ENCODE peak calls at places on chromosomes 5 and 9, in seven cellular contexts. One of them, this sample, is unnamed.
A peak's percentile ranks its signal among the peaks of the same experiment; 100 is the strongest.

GRCh38 chr9:132372177-132373095 is 17.6 kb upstream of the SETX start:
- DNase-seq in AG04449: no peak
- DNase-seq in AG10803: no peak
- DNase-seq in mammary epithelial cell: peak; percentile 6
- DNase-seq in choroid plexus epithelial cell: peak; percentile 45
- DNase-seq in fibroblast of lung: no peak
- DNase-seq in IMR-90: peak; percentile 36
- DNase-seq in this sample: peak; percentile 24

GRCh38 chr9:19405771-19406170 is 3.0 kb upstream of the ACER2 start:
- DNase-seq in AG04449: no peak
- DNase-seq in AG10803: no peak
- DNase-seq in mammary epithelial cell: no peak
- DNase-seq in choroid plexus epithelial cell: no peak
- DNase-seq in fibroblast of lung: no peak
- DNase-seq in IMR-90: no peak
- DNase-seq in this sample: no peak

GRCh38 chr9:135729480-135729879 is 27.5 kb downstream of the KCNT1 start:
- DNase-seq in AG04449: no peak
- DNase-seq in AG10803: no peak
- DNase-seq in mammary epithelial cell: no peak
- DNase-seq in choroid plexus epithelial cell: no peak
- DNase-seq in fibroblast of lung: no peak
- DNase-seq in IMR-90: no peak
- DNase-seq in this sample: no peak

GRCh38 chr5:133847886-133848285 is 120.5 kb downstream of the C5orf15 start:
- DNase-seq in AG04449: no peak
- DNase-seq in AG10803: no peak
- DNase-seq in mammary epithelial cell: no peak
- DNase-seq in choroid plexus epithelial cell: no peak
- DNase-seq in fibroblast of lung: no peak
- DNase-seq in IMR-90: no peak
- DNase-seq in this sample: no peak

GRCh38 chr5:135373747-135374515 is 25.1 kb downstream of the MACROH2A1 start:
- DNase-seq in AG04449: no peak
- DNase-seq in AG10803: no peak
- DNase-seq in mammary epithelial cell: no peak
- DNase-seq in choroid plexus epithelial cell: no peak
- DNase-seq in fibroblast of lung: no peak
- DNase-seq in IMR-90: no peak
- DNase-seq in this sample: no peak

GRCh38 chr5:135539430-135540005 is 3.8 kb upstream of the NEUROG1 start:
- DNase-seq in AG04449: no peak
- DNase-seq in AG10803: no peak
- DNase-seq in mammary epithelial cell: no peak
- DNase-seq in choroid plexus epithelial cell: no peak
- DNase-seq in fibroblast of lung: no peak
- DNase-seq in IMR-90: no peak
- DNase-seq in this sample: no peak

GRCh38 chr9:34793428-34793827 is 83.5 kb upstream of the CCL21 start:
- DNase-seq in AG04449: no peak
- DNase-seq in AG10803: no peak
- DNase-seq in mammary epithelial cell: no peak
- DNase-seq in choroid plexus epithelial cell: no peak
- DNase-seq in fibroblast of lung: no peak
- DNase-seq in IMR-90: no peak
- DNase-seq in this sample: no peak

GRCh38 chr5:133423031-133423617 is 189.2 kb downstream of the FSTL4 start:
- DNase-seq in AG04449: no peak
- DNase-seq in AG10803: no peak
- DNase-seq in mammary epithelial cell: peak; percentile 27
- DNase-seq in choroid plexus epithelial cell: no peak
- DNase-seq in fibroblast of lung: no peak
- DNase-seq in IMR-90: no peak
- DNase-seq in this sample: no peak

GRCh38 chr5:115559524-115559923 is 14.9 kb upstream of the FEM1C start:
- DNase-seq in AG04449: no peak
- DNase-seq in AG10803: peak; percentile 43
- DNase-seq in mammary epithelial cell: no peak
- DNase-seq in choroid plexus epithelial cell: peak; percentile 58
- DNase-seq in fibroblast of lung: peak; percentile 72
- DNase-seq in IMR-90: peak; percentile 82
- DNase-seq in this sample: no peak

GRCh38 chr5:178223196-178223773 is 9.3 kb downstream of the PHYKPL start:
- DNase-seq in AG04449: no peak
- DNase-seq in AG10803: no peak
- DNase-seq in mammary epithelial cell: no peak
- DNase-seq in choroid plexus epithelial cell: no peak
- DNase-seq in fibroblast of lung: no peak
- DNase-seq in IMR-90: no peak
- DNase-seq in this sample: no peak

GRCh38 chr5:52735139-52735538 is 52.6 kb upstream of the ITGA1 start:
- DNase-seq in AG04449: no peak
- DNase-seq in AG10803: no peak
- DNase-seq in mammary epithelial cell: no peak
- DNase-seq in choroid plexus epithelial cell: no peak
- DNase-seq in fibroblast of lung: no peak
- DNase-seq in IMR-90: peak; percentile 6
- DNase-seq in this sample: no peak

GRCh38 chr9:134681061-134681661 is 39.6 kb downstream of the COL5A1 start:
- DNase-seq in AG04449: no peak
- DNase-seq in AG10803: no peak
- DNase-seq in mammary epithelial cell: no peak
- DNase-seq in choroid plexus epithelial cell: peak; percentile 69
- DNase-seq in fibroblast of lung: peak; percentile 66
- DNase-seq in IMR-90: peak; percentile 44
- DNase-seq in this sample: no peak

GRCh38 chr5:91712718-91713117 is 329.6 kb upstream of the ARRDC3 start:
- DNase-seq in AG04449: no peak
- DNase-seq in AG10803: peak; percentile 0
- DNase-seq in mammary epithelial cell: no peak
- DNase-seq in choroid plexus epithelial cell: peak; percentile 4
- DNase-seq in fibroblast of lung: peak; percentile 53
- DNase-seq in IMR-90: no peak
- DNase-seq in this sample: no peak

GRCh38 chr9:132167192-132167591 is 5.3 kb downstream of the NTNG2 start:
- DNase-seq in AG04449: no peak
- DNase-seq in AG10803: no peak
- DNase-seq in mammary epithelial cell: no peak
- DNase-seq in choroid plexus epithelial cell: peak; percentile 23
- DNase-seq in fibroblast of lung: no peak
- DNase-seq in IMR-90: peak; percentile 24
- DNase-seq in this sample: no peak

GRCh38 chr5:86880344-86880743 is 262.6 kb downstream of the COX7C start:
- DNase-seq in AG04449: no peak
- DNase-seq in AG10803: no peak
- DNase-seq in mammary epithelial cell: no peak
- DNase-seq in choroid plexus epithelial cell: no peak
- DNase-seq in fibroblast of lung: no peak
- DNase-seq in IMR-90: no peak
- DNase-seq in this sample: no peak

GRCh38 chr5:83337453-83338035 is 134.0 kb upstream of the VCAN start:
- DNase-seq in AG04449: no peak
- DNase-seq in AG10803: no peak
- DNase-seq in mammary epithelial cell: no peak
- DNase-seq in choroid plexus epithelial cell: no peak
- DNase-seq in fibroblast of lung: peak; percentile 33
- DNase-seq in IMR-90: peak; percentile 58
- DNase-seq in this sample: no peak

GRCh38 chr9:117073539-117074336 is 341.1 kb downstream of the ASTN2 start:
- DNase-seq in AG04449: no peak
- DNase-seq in AG10803: no peak
- DNase-seq in mammary epithelial cell: peak; percentile 16
- DNase-seq in choroid plexus epithelial cell: peak; percentile 57
- DNase-seq in fibroblast of lung: no peak
- DNase-seq in IMR-90: no peak
- DNase-seq in this sample: peak; percentile 9

GRCh38 chr5:168434746-168435321 is 51.4 kb upstream of the RARS1 start:
- DNase-seq in AG04449: no peak
- DNase-seq in AG10803: peak; percentile 14
- DNase-seq in mammary epithelial cell: no peak
- DNase-seq in choroid plexus epithelial cell: peak; percentile 5
- DNase-seq in fibroblast of lung: peak; percentile 81
- DNase-seq in IMR-90: peak; percentile 73
- DNase-seq in this sample: no peak

GRCh38 chr9:16627967-16628366 is 242.5 kb downstream of the BNC2 start:
- DNase-seq in AG04449: peak; percentile 93
- DNase-seq in AG10803: peak; percentile 98
- DNase-seq in mammary epithelial cell: no peak
- DNase-seq in choroid plexus epithelial cell: peak; percentile 95
- DNase-seq in fibroblast of lung: peak; percentile 99
- DNase-seq in IMR-90: peak; percentile 96
- DNase-seq in this sample: peak; percentile 96

GRCh38 chr9:126461029-126461428 is 134.4 kb downstream of the MVB12B start:
- DNase-seq in AG04449: no peak
- DNase-seq in AG10803: no peak
- DNase-seq in mammary epithelial cell: no peak
- DNase-seq in choroid plexus epithelial cell: no peak
- DNase-seq in fibroblast of lung: no peak
- DNase-seq in IMR-90: no peak
- DNase-seq in this sample: no peak
- TF ChIP-seq CTCF in AG04449: no peak
- TF ChIP-seq CTCF in AG10803: no peak
- TF ChIP-seq CTCF in mammary epithelial cell: no peak
- TF ChIP-seq CTCF in choroid plexus epithelial cell: no peak
- TF ChIP-seq CTCF in fibroblast of lung: no peak
- TF ChIP-seq CTCF in IMR-90: no peak
- TF ChIP-seq CTCF in this sample: no peak

DNA sequence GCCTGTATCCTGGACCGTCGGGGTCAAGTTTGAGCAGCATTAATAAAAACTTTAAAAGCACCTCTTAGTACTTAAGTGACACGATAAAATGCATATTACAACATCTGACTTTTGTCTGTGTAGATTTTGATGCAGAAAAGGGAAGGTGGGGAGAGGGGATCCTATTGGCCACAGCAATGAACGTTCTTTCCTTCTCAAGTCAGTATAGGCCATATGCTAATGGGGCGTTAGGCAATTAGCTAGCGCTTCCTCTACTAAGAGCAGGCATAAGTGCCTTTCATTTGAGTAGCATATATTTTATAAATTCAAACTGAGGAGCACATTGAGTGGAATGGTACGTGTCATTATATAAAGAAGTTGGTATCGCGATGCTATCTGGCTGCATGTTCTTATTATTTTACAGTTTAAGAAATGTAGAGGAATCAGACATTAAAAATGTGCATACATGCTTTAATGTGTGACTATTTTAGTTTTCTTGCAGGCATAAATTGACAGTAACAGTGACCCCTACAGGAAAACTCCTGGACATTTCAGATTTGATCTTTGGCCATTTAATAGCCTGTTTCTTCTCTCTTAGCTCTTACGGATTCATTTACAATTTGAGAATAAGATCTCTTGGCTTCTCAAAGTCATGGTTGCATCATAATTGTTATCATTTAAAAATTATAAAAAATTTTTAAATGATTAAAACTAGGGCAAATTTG is 1.1 kb upstream of the GNA14 start:
- DNase-seq in AG04449: no peak
- DNase-seq in AG10803: peak; percentile 23
- DNase-seq in mammary epithelial cell: no peak
- DNase-seq in choroid plexus epithelial cell: peak; percentile 68
- DNase-seq in fibroblast of lung: peak; percentile 26
- DNase-seq in IMR-90: no peak
- DNase-seq in this sample: peak; percentile 16
- H3K4me3 ChIP-seq in AG04449: no peak overlapping the region
- H3K4me3 ChIP-seq in AG10803: no peak overlapping the region
- H3K4me3 ChIP-seq in mammary epithelial cell: no peak overlapping the region
- H3K4me3 ChIP-seq in choroid plexus epithelial cell: peak overlapping the region; percentile 59
- H3K4me3 ChIP-seq in fibroblast of lung: peak overlapping the region; percentile 59
- H3K4me3 ChIP-seq in IMR-90: no peak overlapping the region
- H3K4me3 ChIP-seq in this sample: peak overlapping the region; percentile 43

DNA sequence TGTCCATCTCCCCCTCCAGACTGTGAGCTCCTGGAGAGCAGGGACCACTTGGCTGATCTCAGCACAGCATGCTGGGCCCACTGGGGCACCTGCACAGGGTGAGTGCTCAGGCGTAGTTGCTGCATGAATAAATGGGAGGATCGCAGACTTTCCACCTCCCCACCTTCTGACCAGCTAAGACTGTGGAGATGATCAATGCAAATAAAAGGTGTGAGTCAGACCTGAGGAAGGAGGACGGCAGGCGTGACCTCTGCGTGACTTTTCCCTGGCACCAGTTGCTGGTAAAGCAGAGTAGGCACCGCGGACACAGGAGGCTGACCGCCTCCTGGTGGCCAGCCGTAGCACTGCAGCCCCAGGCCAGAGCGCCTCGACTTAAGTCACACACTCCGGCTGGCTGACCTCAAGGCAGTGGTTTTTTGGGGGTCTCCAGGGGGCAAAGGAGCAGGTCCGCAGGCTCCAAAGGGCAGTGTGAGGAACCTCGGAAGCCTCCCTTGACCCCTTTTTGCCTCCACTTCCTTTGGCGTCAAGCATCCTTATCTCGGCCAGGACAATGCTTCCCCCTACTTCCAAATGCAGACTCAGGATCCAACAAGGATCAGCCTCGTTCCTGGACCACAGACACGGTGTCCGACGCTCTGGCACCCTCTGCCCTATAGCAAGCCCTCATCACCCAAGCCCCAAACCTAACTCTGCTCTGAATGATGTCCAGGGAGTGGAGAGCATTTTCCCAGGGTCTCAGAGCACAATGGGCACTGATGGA is 12.7 kb upstream of the TDRD7 start:
- DNase-seq in AG04449: peak; percentile 16
- DNase-seq in AG10803: peak; percentile 77
- DNase-seq in mammary epithelial cell: peak; percentile 89
- DNase-seq in choroid plexus epithelial cell: peak; percentile 75
- DNase-seq in fibroblast of lung: peak; percentile 65
- DNase-seq in IMR-90: peak; percentile 65
- DNase-seq in this sample: peak; percentile 21
- TF ChIP-seq CTCF in AG04449: peak; percentile 97
- TF ChIP-seq CTCF in AG10803: peak; percentile 92
- TF ChIP-seq CTCF in mammary epithelial cell: peak; percentile 87
- TF ChIP-seq CTCF in choroid plexus epithelial cell: peak; percentile 96
- TF ChIP-seq CTCF in fibroblast of lung: peak; percentile 99
- TF ChIP-seq CTCF in IMR-90: peak; percentile 81
- TF ChIP-seq CTCF in this sample: peak; percentile 96

DNA sequence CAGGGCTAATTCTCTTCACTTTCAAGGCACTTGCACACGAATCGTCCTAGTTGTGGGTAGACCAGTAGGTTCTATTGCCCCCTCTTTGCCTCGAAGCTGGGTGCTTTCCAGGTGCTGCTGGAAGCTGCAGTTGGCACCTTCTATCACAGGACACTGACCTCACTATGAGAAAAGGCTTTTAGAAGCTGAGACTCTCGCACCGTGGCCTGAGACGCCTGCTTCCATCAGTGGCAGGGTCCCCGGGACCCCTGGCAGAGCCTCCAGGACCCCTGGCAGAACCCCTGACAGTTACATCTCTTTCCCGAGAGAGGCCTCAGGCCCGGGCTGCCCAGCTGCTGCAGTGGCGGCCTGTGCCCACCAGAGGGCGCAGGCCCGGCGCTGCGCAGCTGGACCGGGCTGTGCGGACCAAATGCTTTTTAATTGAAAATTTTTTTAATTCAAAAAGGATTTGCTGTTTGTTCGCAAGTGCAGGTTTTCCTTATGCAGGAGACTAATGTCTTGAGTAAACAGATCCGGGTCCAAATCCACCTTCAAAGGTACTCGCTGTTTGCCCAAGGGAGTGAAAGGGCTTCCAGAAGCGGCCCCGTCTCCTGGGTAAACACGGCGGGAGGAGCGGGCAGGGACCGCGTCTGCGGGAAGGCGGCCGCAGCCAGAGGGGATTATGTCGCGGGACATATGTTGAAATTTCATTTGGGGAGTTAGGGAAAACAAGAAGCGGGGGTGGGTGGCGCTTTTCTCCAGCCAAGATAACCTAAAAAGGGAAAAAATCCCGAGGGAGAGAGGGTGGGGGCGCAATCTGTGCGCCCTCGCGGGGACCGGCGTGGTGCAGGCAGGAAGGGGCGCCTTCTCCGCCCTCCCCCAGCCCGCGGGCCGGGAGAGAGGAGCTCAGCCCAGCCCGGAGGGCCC is 114.5 kb upstream of the LMX1B start:
- DNase-seq in AG04449: no peak
- DNase-seq in AG10803: peak; percentile 11
- DNase-seq in mammary epithelial cell: peak; percentile 30
- DNase-seq in choroid plexus epithelial cell: peak; percentile 48
- DNase-seq in fibroblast of lung: peak; percentile 36
- DNase-seq in IMR-90: peak; percentile 17
- DNase-seq in this sample: no peak
- H3K4me3 ChIP-seq in AG04449: peak overlapping the region; percentile 56
- H3K4me3 ChIP-seq in AG10803: peak overlapping the region; percentile 58
- H3K4me3 ChIP-seq in mammary epithelial cell: peak overlapping the region; percentile 37
- H3K4me3 ChIP-seq in choroid plexus epithelial cell: peak overlapping the region; percentile 53
- H3K4me3 ChIP-seq in fibroblast of lung: peak overlapping the region; percentile 59
- H3K4me3 ChIP-seq in IMR-90: peak overlapping the region; percentile 74
- H3K4me3 ChIP-seq in this sample: peak overlapping the region; percentile 34

This sample was measured in HFF-Myc.